ENCODE peak calls at places on chromosome 17, in six cellular contexts. Z is IMR-90, D is OCI-LY7, A is fibroblast of lung, G is colonic mucosa, J is transverse colon. L is an unnamed sample.

GRCh38 chr17:44979426-44980273 is 11.5 kb upstream of the C1QL1 start:
- DNase-seq in Z (peak; percentile 82), D (no peak), A (peak; percentile 84), G (peak; percentile 39), J (peak; percentile 51), L (peak; percentile 41)

GRCh38 chr17:8173871-8174322 is 2.3 kb downstream of the TMEM107 start:
- DNase-seq in Z (no peak), D (peak; percentile 44), A (no peak), G (no peak), J (peak; percentile 17), L (no peak)

GRCh38 chr17:59565959-59566324 is 532 bp downstream of the DHX40 start:
- DNase-seq in Z (peak; percentile 86), D (peak; percentile 76), A (peak; percentile 78), G (peak; percentile 75), J (peak; percentile 46), L (peak; percentile 56)

GRCh38 chr17:73719588-73720071 is 75.4 kb upstream of the SDK2 start:
- DNase-seq in Z (no peak), D (no peak), A (peak; percentile 16), G (peak; percentile 25), J (peak; percentile 24), L (peak; percentile 48)

GRCh38 chr17:35947156-35947585 is 3.7 kb upstream of the LYZL6 start:
- DNase-seq in Z (peak; percentile 21), D (peak; percentile 55), A (peak; percentile 33), G (peak; percentile 67), J (peak; percentile 62), L (no peak)

GRCh38 chr17:39209317-39210092 is 9.4 kb downstream of the RPL19 start:
- DNase-seq in Z (peak; percentile 69), D (peak; percentile 70), A (peak; percentile 35), G (peak; percentile 57), J (peak; percentile 70), L (peak; percentile 70)

GRCh38 chr17:72025113-72025512 is 95.7 kb upstream of the SOX9 start:
- DNase-seq in Z (no peak), D (peak; percentile 50), A (no peak), G (no peak), J (no peak), L (no peak)

GRCh38 chr17:3944485-3945388 is 19.5 kb downstream of the ATP2A3 start:
- DNase-seq in Z (peak; percentile 26), D (peak; percentile 74), A (peak; percentile 57), G (peak; percentile 37), J (peak; percentile 37), L (peak; percentile 66)

GRCh38 chr17:67999291-67999911 is 3.1 kb upstream of the C17orf58 start:
- DNase-seq in Z (peak; percentile 52), D (no peak), A (no peak), G (no peak), J (no peak), L (no peak)

GRCh38 chr17:15946611-15947120 is 1.7 kb downstream of the ADORA2B start:
- DNase-seq in Z (no peak), D (no peak), A (peak; percentile 34), G (peak; percentile 64), J (peak; percentile 47), L (peak; percentile 63)

GRCh38 chr17:55420776-55421178 is 858 bp downstream of the MMD start:
- DNase-seq in Z (no peak), D (peak; percentile 66), A (peak; percentile 34), G (peak; percentile 58), J (peak; percentile 57), L (peak; percentile 57)

GRCh38 chr17:1109606-1110523 is 69.9 kb downstream of the ABR start:
- DNase-seq in Z (no peak), D (no peak), A (no peak), G (peak; percentile 92), J (peak; percentile 91), L (peak; percentile 91)
- H3K4me1 ChIP-seq in Z (peaks cover 30% of the 10 kb centered on the region), D (peaks cover 24% of the 10 kb centered on the region), A (peaks cover 31% of the 10 kb centered on the region), G (peaks cover 32% of the 10 kb centered on the region), J (peaks cover 51% of the 10 kb centered on the region), L (peaks cover 71% of the 10 kb centered on the region)

GRCh38 chr17:49486012-49486641 is 9.0 kb upstream of the NGFR start:
- DNase-seq in Z (no peak), D (no peak), A (no peak), G (no peak), J (no peak), L (no peak)
- H3K4me3 ChIP-seq in Z (no peak overlapping the region), D (no peak overlapping the region), A (no peak overlapping the region), G (no peak overlapping the region), J (no peak overlapping the region), L (no peak overlapping the region)

DNA sequence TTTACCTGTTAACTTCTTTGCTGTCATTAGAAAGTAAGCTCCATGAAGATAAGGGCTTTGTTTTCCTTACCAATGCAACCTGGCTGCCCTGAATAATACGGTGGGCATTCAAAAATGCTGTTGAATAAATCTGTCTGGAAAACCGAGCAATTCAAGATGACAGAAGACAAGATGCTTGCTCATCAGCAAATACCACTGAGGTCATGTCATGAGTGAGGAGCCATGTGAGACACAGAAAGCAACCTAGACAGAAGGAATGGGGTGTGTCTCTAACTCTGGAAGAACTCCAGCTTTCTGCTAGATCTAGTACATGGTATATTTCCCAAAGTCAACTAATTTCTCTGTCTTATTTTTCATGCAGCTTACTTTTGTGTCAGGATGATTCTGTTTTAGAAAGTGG is 64.2 kb downstream of the STH start:
- DNase-seq in Z (peak; percentile 82), D (no peak), A (peak; percentile 45), G (no peak), J (no peak), L (no peak)
- TF ChIP-seq CTCF in Z (no peak), D (no peak), A (no peak), G (no peak), J (no peak), L (no peak)

GRCh38 chr17:57943645-57944044 is 11.6 kb downstream of the CUEDC1 start:
- DNase-seq in Z (no peak), D (no peak), A (no peak), G (no peak), J (no peak), L (no peak)
- H3K4me1 ChIP-seq in Z (peaks cover 24% of the 10 kb centered on the region), D (peaks cover 57% of the 10 kb centered on the region), A (peaks cover 37% of the 10 kb centered on the region), G (peaks cover 10% of the 10 kb centered on the region), J (peaks cover 52% of the 10 kb centered on the region), L (peaks cover 31% of the 10 kb centered on the region)

DNA sequence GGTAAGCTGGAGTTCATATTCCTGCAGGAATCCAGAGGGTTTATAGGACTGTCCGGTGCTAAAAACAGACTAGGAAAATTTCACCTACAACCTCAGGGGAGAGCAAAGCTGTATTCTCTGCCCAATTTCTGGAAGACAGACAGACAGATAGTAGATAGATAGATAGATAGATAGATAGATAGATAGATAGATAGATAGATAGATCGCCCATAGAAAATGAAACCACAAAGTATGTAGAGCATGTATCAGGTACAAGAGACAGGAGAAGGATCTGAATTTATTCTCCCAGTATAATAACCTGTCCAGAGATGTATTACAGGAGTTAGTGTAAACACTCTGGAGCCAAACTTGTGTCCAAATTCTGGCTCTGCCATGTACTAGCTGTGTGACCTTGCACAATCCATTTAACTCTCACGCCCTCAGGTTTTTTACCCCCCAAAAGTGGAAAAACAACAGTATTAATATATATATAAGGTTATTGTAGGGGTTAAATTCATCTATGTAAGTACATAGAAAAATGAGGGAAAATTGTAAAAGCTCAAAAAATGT is 2.1 kb upstream of the ABCA6 start:
- DNase-seq in Z (no peak), D (no peak), A (no peak), G (no peak), J (no peak), L (no peak)
- H3K4me3 ChIP-seq in Z (no peak overlapping the region), D (no peak overlapping the region), A (no peak overlapping the region), G (no peak overlapping the region), J (no peak overlapping the region), L (no peak overlapping the region)

GRCh38 chr17:78422267-78422605 is 43.8 kb downstream of the PGS1 start:
- DNase-seq in Z (no peak), D (no peak), A (no peak), G (no peak), J (no peak), L (no peak)
- TF ChIP-seq CTCF in Z (no peak), D (no peak), A (no peak), G (no peak), J (peak; percentile 34), L (no peak)

L was measured in mucosa of descending colon.